ENCODE peak calls at places on chromosomes 13 and 19, in six cellular contexts. X is tibial nerve, Z is transverse colon, A is H1, D is ovary, I is A549. M is an unnamed sample.

GRCh38 chr19:41795031-41795461 is 1.3 kb upstream of the CEACAM3 start:
- DNase-seq in X (peak; percentile 71), Z (peak; percentile 63), A (peak; percentile 66), D (no peak), I (peak; percentile 70), M (no peak)

GRCh38 chr13:36981156-36981743 is 17.9 kb downstream of the ALG5 start:
- DNase-seq in X (no peak), Z (no peak), A (no peak), D (no peak), I (peak; percentile 45), M (no peak)

GRCh38 chr19:4547303-4548237 is 7.7 kb upstream of the LRG1 start:
- DNase-seq in X (no peak), Z (no peak), A (no peak), D (no peak), I (peak; percentile 59), M (no peak)

GRCh38 chr19:19550454-19550842 is 12.4 kb downstream of the CILP2 start:
- DNase-seq in X (no peak), Z (no peak), A (no peak), D (no peak), I (no peak), M (no peak)

GRCh38 chr19:39297931-39298634 is 1.9 kb downstream of the IFNL1 start:
- DNase-seq in X (no peak), Z (peak; percentile 46), A (no peak), D (no peak), I (no peak), M (no peak)

GRCh38 chr19:49520705-49521319 is 7.0 kb upstream of the RCN3 start:
- DNase-seq in X (no peak), Z (no peak), A (no peak), D (no peak), I (no peak), M (no peak)

GRCh38 chr19:13817018-13817614 is 21.9 kb downstream of the ZSWIM4 start:
- DNase-seq in X (no peak), Z (peak; percentile 82), A (peak; percentile 99), D (no peak), I (peak; percentile 33), M (no peak)

GRCh38 chr13:87669379-87669978 is 1.7 kb upstream of the SLITRK5 start:
- DNase-seq in X (no peak), Z (no peak), A (no peak), D (no peak), I (peak; percentile 66), M (no peak)

GRCh38 chr13:94950303-94950702 is 238.0 kb upstream of the SOX21 start:
- DNase-seq in X (no peak), Z (no peak), A (no peak), D (no peak), I (no peak), M (peak; percentile 50)

GRCh38 chr19:48186541-48186991 is 16.1 kb downstream of the ZSWIM9 start:
- DNase-seq in X (no peak), Z (no peak), A (no peak), D (no peak), I (no peak), M (no peak)

GRCh38 chr13:98118865-98119264 is 24.0 kb upstream of the FARP1 start:
- DNase-seq in X (no peak), Z (no peak), A (no peak), D (no peak), I (no peak), M (no peak)

GRCh38 chr19:35585844-35586243 is at the start of gene PMIS2:
- DNase-seq in X (no peak), Z (no peak), A (no peak), D (no peak), I (peak; percentile 37), M (no peak)

GRCh38 chr19:42018503-42019193 is 24.6 kb upstream of the ATP1A3 start:
- DNase-seq in X (no peak), Z (no peak), A (no peak), D (no peak), I (no peak), M (no peak)

GRCh38 chr19:10718205-10719196 is 622 bp downstream of the DNM2 start:
- DNase-seq in X (no peak), Z (peak; percentile 41), A (peak; percentile 72), D (peak; percentile 29), I (no peak), M (no peak)

GRCh38 chr19:55389386-55390317 is 3.9 kb downstream of the RPL28 start:
- DNase-seq in X (no peak), Z (no peak), A (no peak), D (no peak), I (no peak), M (no peak)

GRCh38 chr19:55392820-55393219 is 7.1 kb downstream of the RPL28 start:
- DNase-seq in X (no peak), Z (no peak), A (no peak), D (no peak), I (no peak), M (no peak)

GRCh38 chr19:55391702-55392615 is 6.2 kb downstream of the RPL28 start:
- DNase-seq in X (no peak), Z (no peak), A (no peak), D (no peak), I (no peak), M (no peak)

GRCh38 chr19:55390461-55390880 is 4.7 kb downstream of the RPL28 start:
- DNase-seq in X (no peak), Z (no peak), A (no peak), D (no peak), I (no peak), M (no peak)

DNA sequence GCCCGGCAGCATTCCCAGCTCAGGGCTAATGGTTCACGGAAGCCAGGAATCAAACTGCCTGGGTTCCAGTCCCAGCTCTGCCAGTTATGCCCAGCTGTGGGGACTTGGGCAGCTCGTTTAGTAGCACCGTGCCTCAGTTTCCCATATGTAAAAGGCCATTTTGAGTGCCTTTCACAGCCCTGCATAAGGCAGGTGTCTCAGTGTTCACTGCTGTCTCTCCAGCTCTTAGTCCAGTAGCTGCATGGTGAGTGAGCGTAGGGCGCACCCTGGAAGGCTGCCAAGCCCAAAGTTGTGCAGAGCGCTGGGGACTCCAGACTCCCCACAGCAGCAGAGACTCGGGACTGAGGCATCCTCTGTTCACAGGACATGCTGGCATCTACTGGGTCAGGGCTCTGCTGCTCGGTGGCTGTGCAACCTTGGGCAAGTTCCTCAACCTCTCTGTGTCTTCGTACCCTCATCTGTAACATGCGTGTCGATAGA is 5.5 kb downstream of the RPL28 start:
- DNase-seq in X (no peak), Z (no peak), A (no peak), D (no peak), I (no peak), M (no peak)
- TF ChIP-seq POLR2A in X (no peak), Z (no peak), A (peak; percentile 67), D (no peak), I (no peak), M (no peak)

DNA sequence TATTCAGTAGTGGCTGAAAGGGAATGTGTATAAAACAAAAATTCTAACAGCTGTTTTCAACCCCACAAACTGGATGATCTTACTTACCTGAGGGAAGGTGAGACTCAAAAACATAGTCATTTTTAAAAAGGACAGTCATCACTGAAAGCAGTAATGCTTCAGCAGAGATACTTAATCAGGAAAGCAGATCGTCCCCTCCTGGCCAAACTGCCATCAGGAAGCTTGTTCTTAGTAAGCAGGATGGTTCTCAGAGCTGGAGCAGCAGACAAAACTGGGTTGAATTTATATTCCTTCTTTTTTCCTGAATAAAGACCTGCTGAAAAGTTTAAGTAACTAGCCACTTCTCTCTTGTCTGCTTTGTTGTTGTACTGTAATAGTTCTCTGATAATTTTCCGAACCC is 1156.5 kb downstream of the OLFM4 start:
- DNase-seq in X (no peak), Z (no peak), A (no peak), D (no peak), I (no peak), M (no peak)
- TF ChIP-seq EP300 in X (no peak), Z (no peak), A (no peak), D (no peak), I (no peak), M (no peak)

GRCh38 chr13:109783447-109783814 is 3.0 kb downstream of the IRS2 start:
- DNase-seq in X (no peak), Z (no peak), A (peak; percentile 79), D (peak; percentile 35), I (no peak), M (no peak)

GRCh38 chr13:109782823-109783411 is 3.5 kb downstream of the IRS2 start:
- DNase-seq in X (no peak), Z (no peak), A (no peak), D (peak; percentile 26), I (no peak), M (peak; percentile 55)

GRCh38 chr13:109785141-109785891 is 1.1 kb downstream of the IRS2 start:
- DNase-seq in X (no peak), Z (peak; percentile 44), A (peak; percentile 66), D (peak; percentile 50), I (peak; percentile 62), M (peak; percentile 92)

GRCh38 chr13:109784590-109785140 is 1.7 kb downstream of the IRS2 start:
- DNase-seq in X (peak; percentile 64), Z (peak; percentile 80), A (peak; percentile 89), D (peak; percentile 78), I (peak; percentile 79), M (peak; percentile 91)

DNA sequence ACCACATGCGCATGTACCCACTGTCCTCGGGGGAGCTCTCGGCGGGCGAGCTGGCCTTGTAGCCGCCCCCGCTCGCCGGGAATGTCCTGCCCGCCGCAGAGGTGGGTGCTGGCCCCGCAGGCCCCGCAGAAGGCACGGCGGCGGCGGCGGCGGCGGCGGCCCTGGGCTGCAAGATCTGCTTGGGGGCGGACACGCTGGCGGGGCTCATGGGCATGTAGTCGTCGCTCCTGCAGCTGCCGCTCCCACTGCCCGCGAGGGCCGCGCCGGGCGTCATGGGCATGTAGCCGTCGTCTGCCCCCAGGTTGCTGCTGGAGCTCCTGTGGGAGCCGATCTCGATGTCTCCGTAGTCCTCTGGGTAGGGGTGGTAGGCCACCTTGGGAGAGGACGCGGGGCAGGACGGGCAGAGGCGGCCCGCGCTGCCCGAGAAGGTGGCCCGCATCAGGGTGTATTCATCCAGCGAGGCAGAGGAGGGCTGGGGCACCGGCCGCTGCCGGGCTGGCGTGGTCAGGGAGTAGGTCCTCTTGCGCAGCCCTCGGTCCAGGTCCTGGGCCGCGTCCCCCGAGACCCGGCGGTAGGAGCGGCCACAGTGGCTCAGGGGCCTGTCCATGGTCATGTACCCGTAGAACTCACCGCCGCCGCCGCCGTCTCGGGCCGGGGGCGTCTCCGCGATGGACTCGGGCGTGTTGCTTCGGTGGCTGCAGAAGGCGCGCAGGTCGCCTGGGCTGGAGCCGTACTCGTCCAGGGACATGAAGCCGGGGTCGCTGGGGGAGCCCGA is 2.4 kb downstream of the IRS2 start:
- DNase-seq in X (no peak), Z (no peak), A (no peak), D (peak; percentile 34), I (no peak), M (peak; percentile 72)
- H3K27ac ChIP-seq in X (peak overlapping the region; percentile 83), Z (peak overlapping the region; percentile 65), A (no peak overlapping the region), D (peak overlapping the region; percentile 15), I (peak overlapping the region; percentile 89), M (peak overlapping the region; percentile 82)

DNA sequence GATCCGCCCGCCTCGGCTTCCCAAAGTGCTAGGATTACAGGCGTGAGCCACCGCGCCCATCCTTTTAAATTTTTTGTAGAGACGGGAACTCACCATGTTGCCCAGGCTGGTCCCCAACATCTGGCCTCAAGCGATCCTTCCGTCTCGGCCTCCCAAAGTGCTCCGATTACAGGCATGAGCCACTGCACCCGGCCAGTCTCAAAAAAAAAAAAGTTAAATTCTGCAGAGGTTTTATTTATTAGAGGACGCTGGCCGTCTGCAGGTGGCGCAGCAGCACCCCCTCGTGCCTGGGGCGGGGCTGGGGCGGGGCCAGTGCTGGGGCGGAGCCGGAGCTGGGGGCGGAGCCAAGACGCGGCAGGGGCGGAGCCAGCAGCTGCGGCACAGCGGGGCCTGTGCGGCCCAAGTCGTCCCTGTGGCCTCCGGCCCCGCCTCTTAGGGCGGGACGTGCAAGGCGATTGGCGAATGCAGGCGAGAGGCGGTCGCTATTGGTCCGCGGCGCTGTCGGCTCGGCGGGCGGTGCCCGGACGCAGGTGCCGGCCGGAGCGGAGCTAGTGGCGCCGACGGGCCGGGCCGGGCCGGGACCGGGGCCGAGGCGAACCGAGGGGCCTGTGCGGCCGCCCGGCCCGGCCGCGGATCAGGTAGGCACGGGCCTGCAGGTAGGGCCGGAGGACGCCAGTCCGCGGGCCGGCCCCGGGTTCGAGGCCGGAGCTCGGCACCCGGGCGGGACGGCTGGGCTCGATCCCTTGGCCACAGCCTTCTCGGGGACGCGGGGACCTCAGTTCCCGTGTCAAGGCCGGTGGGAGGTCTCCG is at the start of gene MARCHF2:
- DNase-seq in X (peak; percentile 89), Z (peak; percentile 97), A (peak; percentile 96), D (peak; percentile 97), I (peak; percentile 96), M (peak; percentile 99)
- TF ChIP-seq POLR2A in X (peak; percentile 58), Z (no peak), A (no peak), D (peak; percentile 41), I (peak; percentile 30), M (no peak)

M was measured in esophagus muscularis mucosa.